ENCODE peak calls at places on chromosomes 2 and 18, in ten cellular contexts. N is SK-N-SH, T is HepG2, Z is H9, O is endothelial cell of umbilical vein, I is adipocyte, K is endodermal cell, M is neural progenitor cell, W is IMR-90, F is astrocyte. Y is an unnamed sample.

GRCh38 chr2:173059941-173060575 is 15.6 kb upstream of the MAP3K20 start:
- DNase-seq in N (no peak), T (no peak), Z (no peak), O (peak; percentile 29), I (peak; percentile 86), K (no peak), M (no peak), W (peak; percentile 43), F (no peak), Y (no peak)

GRCh38 chr18:3692113-3692621 is 242.2 kb downstream of the TGIF1 start:
- DNase-seq in N (no peak), T (peak; percentile 10), Z (no peak), O (no peak), I (no peak), K (peak; percentile 29), M (no peak), W (no peak), F (no peak), Y (no peak)

GRCh38 chr2:216632321-216632951 is 784 bp upstream of the IGFBP2 start:
- DNase-seq in N (no peak), T (no peak), Z (peak; percentile 43), O (no peak), I (no peak), K (no peak), M (peak; percentile 16), W (no peak), F (no peak), Y (no peak)

GRCh38 chr18:8084160-8084559 is 517.0 kb downstream of the PTPRM start:
- DNase-seq in N (peak; percentile 38), T (peak; percentile 28), Z (peak; percentile 82), O (peak; percentile 43), I (peak; percentile 26), K (peak; percentile 90), M (peak; percentile 81), W (peak; percentile 46), F (peak; percentile 19), Y (peak; percentile 29)

GRCh38 chr2:21602789-21603188 is 479.0 kb downstream of the TDRD15 start:
- DNase-seq in N (no peak), T (no peak), Z (no peak), O (no peak), I (no peak), K (no peak), M (no peak), W (no peak), F (no peak), Y (no peak)

GRCh38 chr2:65452150-65452895 is 19.9 kb upstream of the SPRED2 start:
- DNase-seq in N (no peak), T (no peak), Z (no peak), O (no peak), I (no peak), K (no peak), M (no peak), W (no peak), F (no peak), Y (no peak)

GRCh38 chr18:46243095-46243494 is 138.9 kb downstream of the HAUS1 start:
- DNase-seq in N (no peak), T (no peak), Z (no peak), O (no peak), I (no peak), K (no peak), M (no peak), W (peak; percentile 20), F (no peak), Y (no peak)

GRCh38 chr2:167972020-167972419 is 275.4 kb downstream of the STK39 start:
- DNase-seq in N (no peak), T (no peak), Z (no peak), O (no peak), I (no peak), K (no peak), M (no peak), W (no peak), F (no peak), Y (no peak)

DNA sequence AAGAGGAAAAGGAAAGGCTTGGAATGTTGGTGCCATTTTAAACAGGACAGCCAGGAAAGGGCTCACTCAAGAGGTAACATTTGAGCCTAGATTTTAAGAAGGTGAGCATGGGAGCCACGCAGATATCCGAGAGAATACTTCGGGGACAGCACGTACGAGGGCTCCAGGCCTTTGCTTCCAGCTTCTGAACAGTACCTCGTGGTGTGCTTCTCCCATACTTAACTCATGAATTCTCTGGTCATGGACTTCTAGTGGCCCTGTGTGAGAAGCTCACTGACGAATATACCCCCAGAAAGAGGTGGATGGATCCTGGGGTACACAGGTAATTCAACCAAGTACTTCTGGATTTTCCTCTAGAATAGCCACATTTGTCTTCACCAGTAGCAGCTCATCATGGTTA is 2.7 kb upstream of the VIT start:
- DNase-seq in N (no peak), T (no peak), Z (no peak), O (no peak), I (no peak), K (no peak), M (no peak), W (no peak), F (no peak), Y (no peak)
- H3K9ac ChIP-seq in N (no peak overlapping the region), T (no peak overlapping the region), Z (no peak overlapping the region), O (no peak overlapping the region), I (no peak overlapping the region), K (no peak overlapping the region), M (no peak overlapping the region), W (no peak overlapping the region), F (no peak overlapping the region), Y (no peak overlapping the region)

DNA sequence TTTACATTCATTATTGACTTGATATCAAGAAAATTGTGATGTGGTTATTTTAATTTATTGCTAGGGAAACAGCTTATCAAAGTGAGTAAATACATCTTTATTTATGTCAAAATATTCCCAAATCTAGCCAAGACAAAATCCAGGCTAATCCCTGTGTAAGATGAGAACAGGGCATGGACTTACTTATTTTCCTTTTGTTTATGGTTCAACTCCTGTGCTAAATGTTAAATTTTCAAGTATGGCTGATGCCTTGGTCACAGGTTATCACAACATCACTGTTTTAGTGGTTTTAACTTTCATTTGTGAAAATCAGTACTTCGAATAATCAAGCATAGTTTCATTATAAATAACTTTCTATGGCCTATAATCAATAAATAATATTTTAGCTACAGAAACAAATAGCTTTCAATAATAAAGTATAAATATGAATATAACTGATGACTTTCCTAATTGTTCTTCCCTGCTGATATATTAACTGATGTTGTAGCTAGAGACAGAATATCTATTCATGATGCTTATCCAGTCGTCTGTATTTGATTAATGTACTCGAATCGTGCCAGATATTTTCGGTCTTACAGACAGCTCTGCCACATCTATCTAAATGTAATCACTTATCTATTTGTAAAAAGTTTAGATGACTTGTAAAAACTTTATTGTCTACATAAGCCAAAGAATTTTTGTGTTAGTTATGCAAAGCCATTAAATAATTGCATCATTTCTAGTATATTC is 657.2 kb upstream of the SYT4 start:
- DNase-seq in N (no peak), T (no peak), Z (no peak), O (no peak), I (peak; percentile 55), K (no peak), M (no peak), W (no peak), F (peak; percentile 48), Y (no peak)
- H3K9me3 ChIP-seq in N (no peaks in the 10 kb centered on the region), T (peaks cover 34% of the 10 kb centered on the region), Z (no peaks in the 10 kb centered on the region), O (no peaks in the 10 kb centered on the region), I (no peaks in the 10 kb centered on the region), K (no peaks in the 10 kb centered on the region), M (no peaks in the 10 kb centered on the region), W (no peaks in the 10 kb centered on the region), F (no peaks in the 10 kb centered on the region), Y (no peaks in the 10 kb centered on the region)

DNA sequence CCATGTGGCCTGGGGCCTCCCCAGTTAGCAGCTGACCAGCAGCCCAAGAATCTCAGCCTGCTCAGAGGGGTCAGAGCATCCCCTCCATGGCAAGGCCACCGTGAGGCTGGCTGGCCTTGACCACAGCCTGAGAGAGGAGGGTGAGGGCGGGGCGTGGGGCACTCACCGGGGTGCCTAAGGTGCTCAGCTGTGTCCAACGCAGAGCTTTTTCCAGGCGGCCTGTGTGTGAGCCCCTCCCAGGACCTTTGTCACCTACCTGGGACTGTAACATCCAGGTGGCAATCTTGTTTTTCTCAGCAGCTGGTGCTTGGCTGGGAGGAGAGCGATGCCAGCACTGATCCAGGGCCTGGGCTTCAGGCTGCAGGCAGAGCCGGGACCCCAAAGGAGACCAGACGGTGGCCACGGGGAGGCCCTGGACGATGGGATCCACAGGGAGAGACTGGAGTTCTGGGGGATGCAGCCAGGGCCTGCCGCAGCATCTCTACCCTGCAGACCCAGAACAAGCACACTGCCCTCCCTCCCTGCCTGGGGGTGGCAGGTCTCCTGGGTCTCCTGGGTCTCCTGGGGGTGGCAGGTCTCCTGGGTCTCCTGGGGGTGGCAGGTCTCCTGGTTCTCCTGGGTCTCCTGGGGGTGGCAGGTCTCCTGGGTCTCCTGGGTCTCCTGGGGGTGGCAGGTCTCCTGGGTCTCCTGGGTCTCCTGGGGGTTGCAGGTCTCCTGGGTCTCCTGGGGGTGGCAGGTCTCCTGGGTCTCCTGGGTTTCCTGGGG is 12.3 kb downstream of the SNED1 start:
- DNase-seq in N (peak; percentile 38), T (no peak), Z (no peak), O (no peak), I (no peak), K (no peak), M (no peak), W (no peak), F (no peak), Y (no peak)
- H3K4me1 ChIP-seq in N (peaks cover 12% of the 10 kb centered on the region), T (peaks cover 16% of the 10 kb centered on the region), Z (no peaks in the 10 kb centered on the region), O (peaks cover 22% of the 10 kb centered on the region), I (peaks cover 18% of the 10 kb centered on the region), K (peaks cover 8% of the 10 kb centered on the region), M (peaks cover 9% of the 10 kb centered on the region), W (peaks cover 13% of the 10 kb centered on the region), F (peaks cover 17% of the 10 kb centered on the region), Y (peaks cover 7% of the 10 kb centered on the region)

DNA sequence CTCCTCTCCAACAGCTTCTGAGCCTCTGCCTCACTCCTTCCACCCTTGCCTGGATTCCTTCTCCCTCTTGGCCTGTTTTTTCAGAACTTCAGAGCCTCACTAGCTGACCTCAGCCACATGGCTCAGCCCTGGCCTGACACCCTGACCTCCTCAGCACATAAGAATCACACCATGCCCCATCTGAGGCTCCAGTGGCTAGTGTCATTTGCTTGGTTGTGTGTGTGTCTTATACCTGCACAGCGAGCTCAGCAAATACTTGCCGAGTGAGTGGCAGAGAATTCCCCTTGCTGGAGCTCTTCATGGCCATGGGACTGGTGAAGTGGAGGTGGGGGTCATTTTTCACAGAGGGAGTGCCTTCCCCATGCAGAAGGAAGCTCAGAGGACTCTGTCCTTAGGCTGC is 70.2 kb downstream of the CELF4 start:
- DNase-seq in N (no peak), T (no peak), Z (no peak), O (no peak), I (no peak), K (no peak), M (no peak), W (no peak), F (no peak), Y (no peak)
- H3K9ac ChIP-seq in N (no peak overlapping the region), T (no peak overlapping the region), Z (no peak overlapping the region), O (no peak overlapping the region), I (no peak overlapping the region), K (no peak overlapping the region), M (no peak overlapping the region), W (no peak overlapping the region), F (no peak overlapping the region), Y (no peak overlapping the region)

Y was measured in colonic mucosa.